ENCODE peak calls at places on chromosome 10, in seven cellular contexts. R is T-helper 17 cell; N is activated naive CD8-positive, alpha-beta T cell treated with anti-CD3 and anti-CD28 coated beads, Interleukin-2, amount 50 U/mL, for 16 hours; A is pulmonary artery endothelial cell; Z is GM12865; F is hypothalamus; D is COLO829. H is an unnamed sample.

GRCh38 chr10:27625452-27626345 is 119.9 kb downstream of the MKX start:
- DNase-seq in A (no peak), F (no peak), N (no peak), D (no peak), R (no peak), Z (no peak), H (no peak)

GRCh38 chr10:48739141-48739540 is 54.5 kb downstream of the WDFY4 start:
- DNase-seq in F (no peak), Z (no peak), A (no peak), N (no peak), D (no peak), R (no peak), H (no peak)

GRCh38 chr10:11691319-11691755 is 50.8 kb upstream of the ECHDC3 start:
- DNase-seq in Z (no peak), N (no peak), D (no peak), F (no peak), R (no peak), A (no peak), H (no peak)

GRCh38 chr10:128222317-128222849 is 96.2 kb upstream of the MKI67 start:
- DNase-seq in F (no peak), R (no peak), Z (no peak), A (no peak), D (no peak), N (no peak), H (no peak)

GRCh38 chr10:3192856-3193635 is 20.5 kb upstream of the PITRM1 start:
- DNase-seq in Z (peak; percentile 54), A (no peak), F (peak; percentile 30), N (no peak), D (peak; percentile 32), R (peak; percentile 30), H (no peak)

GRCh38 chr10:78292987-78293865 is 259.6 kb downstream of the RPS24 start:
- DNase-seq in Z (no peak), N (no peak), R (no peak), F (no peak), A (no peak), D (peak; percentile 48), H (no peak)

GRCh38 chr10:122462533-122463465 is 1.4 kb downstream of the HTRA1 start:
- DNase-seq in Z (no peak), F (no peak), D (no peak), N (no peak), A (no peak), R (no peak), H (no peak)

GRCh38 chr10:94299417-94299816 is 63.3 kb downstream of the NOC3L start:
- DNase-seq in A (no peak), Z (peak; percentile 30), N (no peak), F (no peak), R (no peak), D (peak; percentile 28), H (peak; percentile 49)

GRCh38 chr10:133454204-133454893 is 604 bp downstream of the SCART1 start:
- DNase-seq in F (no peak), Z (no peak), A (no peak), N (no peak), D (no peak), R (no peak), H (no peak)

GRCh38 chr10:95509281-95509680 is 51.9 kb downstream of the SORBS1 start:
- DNase-seq in D (no peak), A (no peak), R (no peak), F (no peak), N (no peak), Z (no peak), H (no peak)

GRCh38 chr10:124468624-124469023 is 7.0 kb downstream of the LHPP start:
- DNase-seq in D (no peak), R (no peak), A (no peak), F (no peak), Z (no peak), N (no peak), H (no peak)

GRCh38 chr10:70774810-70775678 is 10.1 kb downstream of the TBATA start:
- DNase-seq in A (no peak), Z (no peak), D (no peak), N (no peak), F (no peak), R (no peak), H (no peak)

GRCh38 chr10:86100581-86101061 is 266.0 kb downstream of the GRID1 start:
- DNase-seq in A (no peak), N (no peak), R (no peak), F (no peak), Z (peak; percentile 38), D (peak; percentile 20), H (peak; percentile 41)

GRCh38 chr10:13731799-13732198 is 145.0 kb downstream of the PRPF18 start:
- DNase-seq in A (no peak), N (no peak), Z (no peak), F (no peak), R (no peak), D (no peak), H (no peak)

GRCh38 chr10:28600056-28600455 is 67.1 kb downstream of the WAC start:
- DNase-seq in A (no peak), R (no peak), N (no peak), Z (no peak), D (no peak), F (no peak), H (no peak)

GRCh38 chr10:110042891-110043290 is 35.1 kb downstream of the ADD3 start:
- DNase-seq in N (no peak), D (no peak), Z (no peak), R (no peak), F (no peak), A (no peak), H (no peak)

GRCh38 chr10:44627591-44628354 is 242.9 kb upstream of the CXCL12 start:
- DNase-seq in N (no peak), A (no peak), F (no peak), R (no peak), Z (no peak), D (no peak), H (no peak)

GRCh38 chr10:103772096-103772845 is 83.1 kb downstream of the SH3PXD2A start:
- DNase-seq in R (peak; percentile 13), Z (peak; percentile 60), N (no peak), F (peak; percentile 24), A (no peak), D (peak; percentile 33), H (peak; percentile 16)

GRCh38 chr10:116634126-116634975 is 13.6 kb downstream of the PNLIPRP2 start:
- DNase-seq in R (no peak), N (no peak), Z (no peak), D (no peak), F (no peak), A (no peak), H (no peak)

GRCh38 chr10:33487014-33487776 is 152.7 kb upstream of the NRP1 start:
- DNase-seq in Z (peak; percentile 18), N (no peak), F (no peak), D (peak; percentile 3), A (no peak), R (no peak), H (peak; percentile 10)

GRCh38 chr10:59807629-59808620 is 54.7 kb upstream of the MRLN start:
- DNase-seq in F (no peak), D (no peak), N (no peak), Z (no peak), A (no peak), R (no peak), H (no peak)

GRCh38 chr10:72229261-72230251 is 13.5 kb upstream of the ASCC1 start:
- DNase-seq in R (no peak), Z (no peak), N (no peak), D (no peak), F (no peak), A (no peak), H (no peak)

GRCh38 chr10:35462491-35462934 is 126.2 kb downstream of the CCNY start:
- DNase-seq in A (no peak), F (no peak), N (no peak), R (no peak), Z (peak; percentile 67), D (no peak), H (no peak)

GRCh38 chr10:43557214-43557613 is 17.2 kb downstream of the ZNF239 start:
- DNase-seq in D (no peak), F (no peak), N (no peak), A (no peak), Z (no peak), R (no peak), H (no peak)

GRCh38 chr10:103548581-103549348 is 55.3 kb downstream of the NEURL1 start:
- DNase-seq in N (no peak), A (no peak), D (no peak), Z (no peak), F (no peak), R (no peak), H (no peak)

GRCh38 chr10:30374353-30374752 is 25.3 kb upstream of the MTPAP start:
- DNase-seq in R (no peak), F (no peak), N (no peak), Z (no peak), A (no peak), D (no peak), H (no peak)